ENCODE peak calls at places on chromosomes 2 and 18, in ten cellular contexts. Y, M, V, O, A, D, W, J, B and U are unnamed samples.

GRCh38 chr2:10521891-10522448 is 73.8 kb upstream of the ODC1 start:
- DNase-seq in J (no peak), M (no peak), W (no peak), D (no peak), Y (no peak), V (no peak), O (no peak), B (no peak), A (peak; percentile 42), U (no peak)

GRCh38 chr2:97751752-97752151 is 38.4 kb downstream of the ZAP70 start:
- DNase-seq in M (no peak), W (no peak), O (no peak), D (no peak), B (no peak), A (no peak), V (no peak), Y (no peak), J (no peak), U (peak; percentile 54)

GRCh38 chr2:229376866-229377265 is 105.8 kb upstream of the PID1 start:
- DNase-seq in W (no peak), B (no peak), A (no peak), D (no peak), M (peak; percentile 59), Y (no peak), O (no peak), V (no peak), J (peak; percentile 79), U (no peak)

GRCh38 chr2:128062571-128062970 is 28.4 kb upstream of the UGGT1 start:
- DNase-seq in J (no peak), M (no peak), B (no peak), D (no peak), V (no peak), Y (no peak), W (no peak), A (no peak), O (no peak), U (no peak)

GRCh38 chr2:46470114-46470628 is 9.2 kb upstream of the TMEM247 start:
- DNase-seq in A (peak; percentile 28), J (no peak), M (no peak), W (no peak), V (no peak), Y (no peak), O (no peak), D (no peak), B (no peak), U (peak; percentile 39)

GRCh38 chr18:22558945-22559385 is 141.2 kb upstream of the CTAGE1 start:
- DNase-seq in V (peak; percentile 80), J (peak; percentile 59), D (peak; percentile 86), M (peak; percentile 31), A (peak; percentile 62), B (peak; percentile 56), W (no peak), O (peak; percentile 58), Y (peak; percentile 89), U (no peak)

GRCh38 chr2:150485871-150486538 is 1.5 kb downstream of the RND3 start:
- DNase-seq in D (peak; percentile 94), V (no peak), W (no peak), M (peak; percentile 62), Y (peak; percentile 87), B (peak; percentile 83), J (peak; percentile 80), A (peak; percentile 88), O (peak; percentile 72), U (no peak)

GRCh38 chr2:26033769-26034596 is at the start of gene RAB10:
- DNase-seq in V (peak; percentile 99), B (peak; percentile 100), Y (peak; percentile 99), M (peak; percentile 97), J (peak; percentile 99), W (peak; percentile 100), A (peak; percentile 100), O (peak; percentile 98), D (peak; percentile 100), U (peak; percentile 100)

GRCh38 chr2:238808761-238809160 is 39.1 kb upstream of the TWIST2 start:
- DNase-seq in D (no peak), Y (no peak), V (no peak), A (no peak), O (no peak), J (no peak), M (no peak), B (no peak), W (no peak), U (no peak)

GRCh38 chr2:95264626-95265025 is 9.6 kb upstream of the PROM2 start:
- DNase-seq in B (no peak), V (no peak), J (no peak), D (no peak), A (no peak), W (no peak), M (no peak), Y (no peak), O (no peak), U (no peak)

GRCh38 chr2:173048901-173049661 is 26.6 kb upstream of the MAP3K20 start:
- DNase-seq in Y (peak; percentile 82), O (no peak), A (no peak), B (peak; percentile 92), J (peak; percentile 97), V (peak; percentile 22), M (peak; percentile 89), W (peak; percentile 38), D (peak; percentile 89), U (peak; percentile 97)

GRCh38 chr2:121480826-121481225 is 49.9 kb upstream of the RNU4ATAC start:
- DNase-seq in B (no peak), Y (peak; percentile 67), M (no peak), W (no peak), D (no peak), V (no peak), O (no peak), J (peak; percentile 72), A (no peak), U (no peak)

GRCh38 chr2:105674859-105675541 is 69.7 kb upstream of the NCK2 start:
- DNase-seq in J (no peak), D (no peak), O (no peak), B (no peak), A (no peak), W (no peak), V (no peak), Y (no peak), M (no peak), U (no peak)

GRCh38 chr2:109033171-109033570 is 44.2 kb upstream of the EDAR start:
- DNase-seq in J (no peak), O (no peak), V (no peak), D (no peak), A (no peak), Y (no peak), M (no peak), W (no peak), B (no peak), U (no peak)

GRCh38 chr18:79986726-79987125 is 1.6 kb downstream of the TXNL4A start:
- DNase-seq in V (peak; percentile 19), W (no peak), O (no peak), B (no peak), J (no peak), D (no peak), Y (no peak), M (no peak), A (no peak), U (no peak)

GRCh38 chr2:404581-404980 is 116.7 kb upstream of the ALKAL2 start:
- DNase-seq in W (no peak), B (no peak), M (no peak), A (no peak), V (no peak), D (no peak), J (no peak), Y (no peak), O (no peak), U (no peak)

DNA sequence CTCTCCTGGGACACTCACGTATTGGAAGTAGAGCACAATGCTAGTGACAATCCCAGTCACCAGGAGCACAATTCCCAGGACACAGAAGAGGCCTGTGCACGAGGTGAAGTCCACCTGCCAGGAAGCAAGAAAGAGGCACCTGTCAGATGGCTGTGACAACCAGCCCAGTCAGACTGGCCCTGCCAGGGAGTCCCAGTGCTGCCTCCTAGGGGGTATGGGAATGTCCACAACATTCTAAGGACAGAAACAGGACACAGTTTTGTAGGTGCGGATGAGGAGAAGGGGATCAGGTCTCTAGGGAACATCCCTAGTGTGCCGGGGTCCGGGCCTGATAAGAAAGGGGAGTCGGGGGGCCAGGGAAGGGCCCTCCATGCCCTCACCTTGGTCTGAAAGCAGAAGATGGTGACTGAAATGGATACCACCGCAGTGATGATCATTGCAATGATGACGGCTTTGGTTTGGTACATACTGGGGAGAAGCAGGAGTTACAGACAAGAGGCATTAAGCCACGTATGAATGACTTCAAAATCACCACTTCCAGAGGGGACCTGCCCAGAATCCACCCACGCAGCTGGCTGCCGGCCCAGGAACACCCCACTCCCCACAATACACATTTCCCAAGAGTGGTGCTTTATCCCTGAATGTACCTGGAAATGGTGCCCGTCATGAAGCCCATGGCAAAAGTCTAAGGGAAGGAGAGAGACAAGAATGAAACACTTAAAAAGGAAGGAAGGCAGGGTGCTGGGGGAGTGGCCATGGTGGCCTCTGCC is 6.9 kb downstream of the PNKD start:
- DNase-seq in O (no peak), W (no peak), M (no peak), D (no peak), Y (no peak), J (no peak), A (no peak), V (no peak), B (no peak), U (no peak)
- TF ChIP-seq CTCF in O (no peak), W (no peak), M (no peak), D (no peak), Y (no peak), J (peak; percentile 39), A (peak; percentile 49), V (peak; percentile 3), B (no peak), U (peak; percentile 24)

GRCh38 chr2:69298261-69298660 is 88.8 kb downstream of the GFPT1 start:
- DNase-seq in M (peak; percentile 72), J (peak; percentile 93), W (no peak), Y (no peak), D (peak; percentile 79), A (no peak), O (no peak), V (no peak), B (no peak), U (peak; percentile 81)
- TF ChIP-seq CTCF in M (no peak), J (peak; percentile 11), W (no peak), Y (no peak), D (no peak), A (no peak), O (no peak), V (no peak), B (no peak), U (no peak)

DNA sequence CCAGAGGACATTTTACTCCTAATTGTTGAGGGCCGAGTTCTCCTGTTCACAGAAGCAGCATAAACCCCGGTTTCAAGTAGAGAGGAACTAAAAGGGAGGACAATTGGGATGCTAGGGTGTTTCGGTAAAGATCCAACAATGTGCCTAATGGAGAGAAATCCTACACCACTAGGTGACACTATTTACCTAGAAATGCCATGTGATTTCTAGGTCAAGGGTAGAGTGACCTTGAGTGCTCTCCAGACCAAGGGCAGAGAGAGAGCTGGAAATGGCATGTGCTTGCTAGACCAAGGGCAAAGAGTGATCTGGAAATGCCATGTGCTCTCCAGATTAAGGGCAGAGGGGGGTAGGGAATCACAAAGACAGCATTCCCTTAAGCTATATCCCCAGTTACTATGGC is 472.0 kb downstream of the DCDC2C start:
- DNase-seq in W (peak; percentile 1), Y (no peak), J (no peak), M (no peak), B (no peak), D (no peak), V (no peak), A (no peak), O (no peak), U (no peak)
- TF ChIP-seq CTCF in W (no peak), Y (no peak), J (no peak), M (no peak), B (no peak), D (no peak), V (no peak), A (no peak), O (no peak), U (no peak)

GRCh38 chr2:30807249-30807648 is at the start of gene CAPN13:
- DNase-seq in M (peak; percentile 7), Y (peak; percentile 85), D (no peak), V (no peak), W (no peak), B (no peak), A (peak; percentile 91), J (peak; percentile 50), O (no peak), U (no peak)
- TF ChIP-seq CTCF in M (no peak), Y (peak; percentile 27), D (no peak), V (no peak), W (no peak), B (no peak), A (peak; percentile 62), J (no peak), O (no peak), U (no peak)